ENCODE peak calls at places on chromosomes 11 and 22, in nine cellular contexts. M is small intestine; K is OCI-LY7; U is CD8-positive, alpha-beta memory T cell; I is right atrium auricular region; Q is CD4-positive, CD25-positive, alpha-beta regulatory T cell; V is aorta; F is adipocyte; A is fibroblast of lung. E is an unnamed sample. For H3K4me1 and H3K9me3, the result is how much of the 10 kb centered on the place peaks cover.

GRCh38 chr11:68214173-68215086 is 1.3 kb upstream of the KMT5B start:
- DNase-seq in V (peak), M (no peak), U (peak), A (no peak), F (peak), Q (no peak), I (no peak), K (no peak), E (peak)

GRCh38 chr11:17591293-17591692 is 44.2 kb downstream of the OTOG start:
- DNase-seq in M (no peak), A (no peak), U (no peak), I (no peak), F (no peak), K (no peak), V (peak), Q (no peak), E (no peak)

GRCh38 chr11:18741783-18742182 is 15.8 kb upstream of the IGSF22 start:
- DNase-seq in K (peak), V (no peak), Q (no peak), U (no peak), A (no peak), M (no peak), I (no peak), F (no peak), E (no peak)

GRCh38 chr11:7220636-7221035 is 31.1 kb upstream of the SYT9 start:
- DNase-seq in M (no peak), V (no peak), K (no peak), I (no peak), F (no peak), U (no peak), A (no peak), Q (no peak), E (no peak)

GRCh38 chr11:123381817-123382554 is 48.1 kb upstream of the GRAMD1B start:
- DNase-seq in K (no peak), A (no peak), U (no peak), M (no peak), Q (no peak), V (no peak), I (no peak), F (no peak), E (no peak)

GRCh38 chr11:85590848-85591483 is 36.2 kb downstream of the DLG2 start:
- DNase-seq in U (no peak), Q (no peak), A (peak), M (peak), I (no peak), F (peak), V (no peak), K (peak), E (no peak)

GRCh38 chr11:36056160-36056751 is 112.4 kb downstream of the LDLRAD3 start:
- DNase-seq in I (no peak), M (peak), F (peak), V (no peak), K (no peak), U (no peak), A (no peak), Q (no peak), E (no peak)

GRCh38 chr11:128615076-128615475 is 27.7 kb upstream of the ETS1 start:
- DNase-seq in A (no peak), I (no peak), F (no peak), Q (no peak), V (no peak), M (no peak), K (no peak), U (no peak), E (no peak)

GRCh38 chr11:77191823-77192495 is 63.9 kb downstream of the MYO7A start:
- DNase-seq in F (peak), U (peak), V (no peak), Q (peak), M (peak), I (no peak), K (peak), A (peak), E (peak)

GRCh38 chr11:94536386-94536785 is 7.3 kb upstream of the FUT4 start:
- DNase-seq in M (peak), I (no peak), K (no peak), U (no peak), F (no peak), Q (no peak), V (no peak), A (no peak), E (no peak)

GRCh38 chr11:128694618-128695481 is 978 bp downstream of the FLI1 start:
- DNase-seq in Q (no peak), I (no peak), U (peak), F (peak), K (peak), A (peak), M (no peak), V (peak), E (no peak)

GRCh38 chr22:48523091-48523490 is 1304.6 kb downstream of the BRD1 start:
- DNase-seq in U (no peak), I (no peak), K (no peak), V (no peak), A (peak), M (no peak), Q (no peak), F (no peak), E (no peak)

GRCh38 chr11:93743316-93743715 is 1.8 kb downstream of the C11orf54 start:
- DNase-seq in U (no peak), A (no peak), K (no peak), M (no peak), I (no peak), Q (no peak), V (no peak), F (no peak), E (no peak)

GRCh38 chr11:128725630-128726461 is 32.0 kb downstream of the FLI1 start:
- DNase-seq in V (no peak), F (peak), I (no peak), K (peak), U (peak), Q (peak), A (peak), M (no peak), E (no peak)

GRCh38 chr11:115591380-115591779 is 87.2 kb upstream of the CADM1 start:
- DNase-seq in F (no peak), K (no peak), U (no peak), V (no peak), A (no peak), M (no peak), I (no peak), Q (no peak), E (no peak)

GRCh38 chr11:63918576-63919171 is 1.7 kb upstream of the RCOR2 start:
- DNase-seq in Q (no peak), K (no peak), M (peak), I (no peak), V (no peak), A (no peak), F (no peak), U (no peak), E (no peak)

GRCh38 chr11:235998-236773 is at the start of gene SIRT3:
- DNase-seq in Q (peak), V (peak), F (peak), U (peak), A (peak), M (peak), K (peak), I (peak), E (peak)

GRCh38 chr11:111743700-111744099 is 22.5 kb downstream of the PPP2R1B start:
- DNase-seq in A (no peak), K (no peak), M (no peak), F (no peak), I (no peak), Q (no peak), V (no peak), U (no peak), E (no peak)

GRCh38 chr11:11451501-11452005 is 98.5 kb upstream of the CSNK2A3 start:
- DNase-seq in U (no peak), V (no peak), M (peak), I (no peak), K (no peak), A (no peak), Q (no peak), F (no peak), E (peak)

GRCh38 chr11:59283825-59284772 is 71.4 kb upstream of the MPEG1 start:
- DNase-seq in V (no peak), K (peak), U (peak), F (peak), A (peak), I (peak), M (peak), Q (peak), E (no peak)

GRCh38 chr11:23680488-23681230 is 816.2 kb upstream of the LUZP2 start:
- DNase-seq in F (no peak), Q (no peak), I (no peak), A (no peak), K (no peak), U (no peak), V (peak), M (no peak), E (no peak)

GRCh38 chr11:76621466-76621865 is 49.1 kb downstream of the LRRC32 start:
- DNase-seq in M (no peak), A (no peak), F (no peak), Q (no peak), K (no peak), I (no peak), V (peak), U (no peak), E (no peak)

GRCh38 chr11:63736864-63737263 is 31.7 kb downstream of the ZFTA start:
- DNase-seq in V (no peak), K (no peak), Q (no peak), M (no peak), I (no peak), A (no peak), U (no peak), F (no peak), E (no peak)

GRCh38 chr11:130390071-130390758 is 38.2 kb downstream of the ADAMTS8 start:
- DNase-seq in A (peak), F (peak), M (peak), U (no peak), I (no peak), V (peak), K (peak), Q (no peak), E (no peak)

GRCh38 chr11:91396243-91397133 is 828.1 kb upstream of the FAT3 start:
- DNase-seq in U (no peak), V (no peak), I (no peak), A (peak), K (no peak), Q (no peak), M (peak), F (no peak), E (peak)

GRCh38 chr11:98940913-98941312 is 79.8 kb upstream of the CNTN5 start:
- DNase-seq in F (no peak), V (no peak), K (no peak), M (no peak), A (no peak), U (no peak), I (no peak), Q (no peak), E (peak)

GRCh38 chr11:131300304-131300703 is 70.1 kb upstream of the NTM start:
- DNase-seq in U (no peak), V (no peak), A (peak), F (peak), M (no peak), I (no peak), K (no peak), Q (no peak), E (no peak)

GRCh38 chr22:20508815-20509271 is 1.4 kb downstream of the MED15 start:
- DNase-seq in F (no peak), M (peak), Q (no peak), V (no peak), A (no peak), K (peak), I (no peak), U (no peak), E (no peak)

GRCh38 chr22:30538280-30538679 is 8.3 kb downstream of the SEC14L6 start:
- DNase-seq in U (no peak), K (no peak), A (peak), Q (no peak), I (no peak), V (no peak), F (no peak), M (no peak), E (no peak)

GRCh38 chr11:124109377-124109776 is 5.9 kb upstream of the VWA5A start:
- DNase-seq in F (no peak), U (no peak), M (no peak), Q (no peak), K (no peak), I (no peak), A (no peak), V (no peak), E (no peak)

GRCh38 chr11:28581286-28582242 is 473.4 kb downstream of the METTL15 start:
- DNase-seq in F (no peak), U (no peak), A (peak), M (no peak), Q (no peak), K (no peak), I (no peak), V (no peak), E (no peak)

GRCh38 chr11:29623144-29623722 is 393.6 kb downstream of the KCNA4 start:
- DNase-seq in V (no peak), M (no peak), U (no peak), F (no peak), A (no peak), K (no peak), Q (no peak), I (no peak), E (no peak)

GRCh38 chr11:7907121-7907520 is 23.9 kb downstream of the OR10A6 start:
- DNase-seq in Q (no peak), M (no peak), V (no peak), A (peak), I (no peak), U (no peak), F (no peak), K (no peak), E (no peak)

GRCh38 chr11:36672815-36673450 is 74.9 kb upstream of the RAG2 start:
- DNase-seq in Q (peak), U (peak), F (peak), M (peak), K (peak), V (no peak), I (no peak), A (peak), E (no peak)

GRCh38 chr22:29205598-29206371 is at the start of gene EMID1:
- DNase-seq in I (no peak), A (peak), M (peak), V (no peak), F (peak), U (no peak), K (no peak), Q (no peak), E (peak)

GRCh38 chr11:110432713-110433392 is 3.1 kb downstream of the FDX1 start:
- DNase-seq in K (no peak), V (no peak), Q (no peak), M (peak), F (peak), A (peak), U (no peak), I (no peak), E (no peak)

GRCh38 chr11:75276696-75277095 is 36.1 kb downstream of the TPBGL start:
- DNase-seq in I (no peak), V (peak), M (no peak), F (no peak), U (no peak), K (no peak), Q (no peak), A (no peak), E (no peak)

GRCh38 chr22:40714514-40714966 is 35.3 kb downstream of the MCHR1 start:
- DNase-seq in Q (no peak), A (peak), I (no peak), K (no peak), U (no peak), M (no peak), F (peak), V (peak), E (peak)

DNA sequence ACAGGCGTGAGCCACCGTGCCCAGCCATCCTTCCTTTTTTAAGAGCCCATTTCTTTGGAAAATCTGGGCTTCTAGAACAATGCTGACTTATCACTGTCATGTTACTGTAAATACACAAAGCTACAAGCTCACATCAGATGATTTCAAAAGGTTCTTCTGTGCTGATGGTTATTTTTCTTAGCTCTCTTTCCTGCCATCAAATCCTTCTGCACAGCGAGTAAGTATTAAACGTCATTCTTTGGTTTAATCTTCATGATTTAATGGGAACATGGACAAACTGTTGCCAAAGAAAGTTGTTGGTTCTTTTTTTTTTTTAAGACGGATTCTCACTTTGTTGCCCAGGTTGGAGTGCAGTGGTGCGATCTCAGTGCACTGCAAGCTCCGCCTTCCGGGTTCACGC is 43.3 kb upstream of the NUP50 start:
- DNase-seq in I (no peak), K (no peak), Q (no peak), U (no peak), V (no peak), F (no peak), M (no peak), A (no peak), E (no peak)
- H3K4me3 ChIP-seq in I (no peak), K (no peak), Q (no peak), U (no peak), V (no peak), F (no peak), M (no peak), A (no peak), E (no peak)

DNA sequence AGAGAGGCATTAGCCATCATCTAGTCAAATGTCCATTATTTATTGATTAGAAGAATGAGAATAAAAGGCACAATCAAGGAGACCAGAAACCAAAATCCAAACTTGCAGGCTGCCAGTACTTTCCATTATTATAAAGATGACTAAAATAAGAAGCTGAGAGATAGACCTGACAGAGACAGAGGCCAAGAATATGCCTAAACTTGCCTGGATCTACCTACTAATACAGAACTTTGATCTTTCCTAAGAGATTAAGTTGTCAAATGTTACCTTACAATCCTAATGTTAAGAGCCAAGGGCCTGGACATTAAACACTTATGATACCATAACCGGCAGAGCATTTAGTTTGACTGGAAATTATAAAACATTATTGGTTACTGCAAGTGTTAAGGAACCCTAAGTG is 6.2 kb downstream of the LGR4 start:
- DNase-seq in Q (no peak), V (no peak), A (no peak), M (peak), K (no peak), I (no peak), U (no peak), F (no peak), E (no peak)
- H3K4me1 ChIP-seq in Q (under half), V (under half), A (under half), M (under half), K (under half), I (under half), U (under half), F (under half), E (half or more)

GRCh38 chr22:49620003-49620556 is 207.6 kb downstream of the BRD1 start:
- DNase-seq in K (no peak), U (no peak), Q (no peak), V (peak), I (no peak), M (no peak), F (no peak), A (no peak), E (no peak)
- H3K9me3 ChIP-seq in K (under half), U (under half), Q (under half), V (under half), I (under half), M (under half), F (under half), A (under half), E (under half)

GRCh38 chr22:17366329-17366728 is 2.9 kb upstream of the CECR2 start:
- DNase-seq in A (no peak), Q (no peak), M (no peak), U (no peak), I (no peak), V (no peak), F (no peak), K (no peak), E (no peak)
- H3K4me3 ChIP-seq in A (no peak), Q (no peak), M (no peak), U (no peak), I (no peak), V (no peak), F (no peak), K (no peak), E (no peak)